ENCODE peak calls at places on chromosomes 2 and 18, in ten cellular contexts. E, K, A, B, Y, R, D, V, C and W are unnamed samples.

GRCh38 chr2:172734711-172735645 is 667 bp upstream of the RAPGEF4 start:
- DNase-seq in E (no peak), K (no peak), A (no peak), B (peak; percentile 24), Y (no peak), R (peak; percentile 23), D (peak; percentile 81), V (no peak), C (no peak), W (no peak)

GRCh38 chr2:105791229-105791628 is 46.5 kb downstream of the NCK2 start:
- DNase-seq in E (no peak), K (no peak), A (no peak), B (no peak), Y (no peak), R (no peak), D (no peak), V (no peak), C (no peak), W (no peak)

GRCh38 chr2:65402780-65403528 is 29.4 kb downstream of the SPRED2 start:
- DNase-seq in E (no peak), K (no peak), A (no peak), B (peak; percentile 67), Y (no peak), R (peak; percentile 94), D (no peak), V (no peak), C (no peak), W (no peak)

GRCh38 chr2:221025397-221025796 is 546.7 kb downstream of the EPHA4 start:
- DNase-seq in E (no peak), K (no peak), A (no peak), B (no peak), Y (no peak), R (no peak), D (peak; percentile 45), V (no peak), C (no peak), W (no peak)

GRCh38 chr18:7897119-7897518 is 330.0 kb downstream of the PTPRM start:
- DNase-seq in E (no peak), K (no peak), A (no peak), B (no peak), Y (no peak), R (peak; percentile 52), D (no peak), V (no peak), C (no peak), W (no peak)

GRCh38 chr2:197306024-197306690 is 4.4 kb downstream of the ANKRD44 start:
- DNase-seq in E (no peak), K (no peak), A (no peak), B (no peak), Y (no peak), R (no peak), D (no peak), V (no peak), C (no peak), W (no peak)

GRCh38 chr2:10785260-10785659 is 27.3 kb downstream of the PDIA6 start:
- DNase-seq in E (no peak), K (peak; percentile 72), A (no peak), B (no peak), Y (no peak), R (no peak), D (no peak), V (no peak), C (no peak), W (peak; percentile 35)

GRCh38 chr2:45743531-45744391 is 92.3 kb downstream of the PRKCE start:
- DNase-seq in E (no peak), K (peak; percentile 82), A (no peak), B (peak; percentile 89), Y (no peak), R (peak; percentile 77), D (no peak), V (peak; percentile 17), C (no peak), W (no peak)

GRCh38 chr2:84970956-84971798 is at the start of gene KCMF1:
- DNase-seq in E (no peak), K (peak; percentile 87), A (peak; percentile 54), B (peak; percentile 87), Y (peak; percentile 93), R (peak; percentile 77), D (peak; percentile 83), V (peak; percentile 84), C (peak; percentile 74), W (peak; percentile 95)

GRCh38 chr18:65725421-65726050 is 25.3 kb upstream of the CDH7 start:
- DNase-seq in E (no peak), K (no peak), A (no peak), B (no peak), Y (peak; percentile 63), R (no peak), D (peak; percentile 41), V (peak; percentile 40), C (peak; percentile 75), W (no peak)

GRCh38 chr18:63506336-63506646 is 29.5 kb downstream of the SERPINB5 start:
- DNase-seq in E (no peak), K (no peak), A (no peak), B (no peak), Y (no peak), R (no peak), D (no peak), V (no peak), C (no peak), W (no peak)

GRCh38 chr18:63508634-63509033 is 31.9 kb downstream of the SERPINB5 start:
- DNase-seq in E (no peak), K (no peak), A (no peak), B (no peak), Y (no peak), R (no peak), D (peak; percentile 18), V (no peak), C (no peak), W (no peak)

GRCh38 chr18:63511285-63511684 is 30.9 kb upstream of the SERPINB12 start:
- DNase-seq in E (no peak), K (no peak), A (no peak), B (peak; percentile 73), Y (no peak), R (peak; percentile 57), D (peak; percentile 78), V (no peak), C (peak; percentile 83), W (no peak)

GRCh38 chr18:63505566-63506335 is 29.0 kb downstream of the SERPINB5 start:
- DNase-seq in E (no peak), K (no peak), A (no peak), B (peak; percentile 59), Y (no peak), R (peak; percentile 11), D (peak; percentile 72), V (no peak), C (peak; percentile 42), W (no peak)
- TF ChIP-seq CTCF in E (peak; percentile 57), K (no peak), A (peak; percentile 16), B (peak; percentile 59), Y (peak; percentile 43), R (peak; percentile 64), D (peak; percentile 76), V (no peak), C (peak; percentile 85), W (peak; percentile 15)

GRCh38 chr2:118557791-118558190 is 289.7 kb downstream of the EN1 start:
- DNase-seq in E (no peak), K (no peak), A (no peak), B (no peak), Y (no peak), R (no peak), D (no peak), V (no peak), C (no peak), W (no peak)

GRCh38 chr2:118557016-118557415 is 290.4 kb downstream of the EN1 start:
- DNase-seq in E (no peak), K (no peak), A (no peak), B (no peak), Y (no peak), R (no peak), D (no peak), V (no peak), C (no peak), W (no peak)

GRCh38 chr2:118554616-118555015 is 292.8 kb downstream of the EN1 start:
- DNase-seq in E (no peak), K (no peak), A (no peak), B (peak; percentile 24), Y (no peak), R (peak; percentile 15), D (no peak), V (no peak), C (no peak), W (no peak)
- TF ChIP-seq CTCF in E (no peak), K (no peak), A (no peak), B (peak; percentile 14), Y (no peak), R (peak; percentile 47), D (no peak), V (no peak), C (peak; percentile 46), W (no peak)

GRCh38 chr2:96604104-96604503 is 34.0 kb downstream of the KANSL3 start:
- DNase-seq in E (no peak), K (no peak), A (no peak), B (no peak), Y (no peak), R (no peak), D (no peak), V (no peak), C (no peak), W (no peak)
- TF ChIP-seq CTCF in E (peak; percentile 15), K (no peak), A (no peak), B (no peak), Y (no peak), R (no peak), D (no peak), V (no peak), C (peak; percentile 53), W (no peak)

GRCh38 chr2:75787532-75788132 is 76.9 kb upstream of the GCFC2 start:
- DNase-seq in E (no peak), K (no peak), A (no peak), B (peak; percentile 38), Y (no peak), R (peak; percentile 29), D (peak; percentile 40), V (no peak), C (no peak), W (no peak)
- TF ChIP-seq CTCF in E (no peak), K (peak; percentile 19), A (peak; percentile 30), B (peak; percentile 41), Y (peak; percentile 45), R (peak; percentile 60), D (peak; percentile 48), V (peak; percentile 15), C (peak; percentile 74), W (peak; percentile 29)

GRCh38 chr18:74459877-74460276 is 2.8 kb upstream of the DIPK1C start:
- DNase-seq in E (no peak), K (no peak), A (no peak), B (peak; percentile 8), Y (no peak), R (no peak), D (no peak), V (no peak), C (peak; percentile 81), W (no peak)
- TF ChIP-seq CTCF in E (no peak), K (peak; percentile 19), A (no peak), B (no peak), Y (peak; percentile 9), R (peak; percentile 28), D (peak; percentile 13), V (no peak), C (peak; percentile 65), W (no peak)

DNA sequence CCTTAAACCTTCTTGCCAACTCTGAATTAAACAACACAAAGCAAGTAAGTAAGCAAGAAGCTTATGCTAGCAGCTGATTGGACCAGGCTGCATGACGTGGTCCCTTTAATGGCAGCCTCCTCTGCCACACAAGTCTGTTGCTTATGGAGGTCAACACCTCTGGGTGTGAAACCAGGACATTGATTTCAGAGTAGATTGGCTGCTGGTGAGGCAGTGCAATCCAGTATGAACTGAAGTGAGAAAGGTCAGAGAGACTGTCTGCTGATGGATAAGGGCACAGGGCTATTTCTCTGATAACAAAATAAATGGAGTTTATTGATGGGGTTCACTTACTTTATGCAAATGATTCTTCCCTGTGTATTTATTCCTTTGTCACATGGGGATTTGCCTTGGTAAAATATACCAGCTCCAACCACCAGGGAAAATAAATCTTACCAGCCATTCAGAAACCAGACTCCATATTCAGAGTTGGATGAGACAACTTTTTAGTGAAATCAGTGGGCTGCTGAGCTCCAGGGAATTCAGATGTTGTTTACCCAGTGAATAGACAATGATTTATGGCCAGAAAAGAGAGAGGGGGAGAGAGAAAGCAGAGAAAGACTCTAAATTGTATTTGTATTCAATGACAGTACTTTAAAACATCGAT is 112.3 kb upstream of the NCKAP5 start:
- DNase-seq in E (no peak), K (no peak), A (no peak), B (no peak), Y (no peak), R (no peak), D (no peak), V (no peak), C (no peak), W (no peak)
- TF ChIP-seq CTCF in E (no peak), K (no peak), A (no peak), B (no peak), Y (no peak), R (peak; percentile 13), D (no peak), V (no peak), C (no peak), W (no peak)